ENCODE peak calls at places on chromosomes 1 and 21, in eight cellular contexts. T is GM23338, C is hepatocyte, Y is PC-3, X is HCT116, W is MM.1S, B is OCI-LY7, F is PC-9. U is an unnamed sample. For H3K9me2, the result is how much of the 10 kb centered on the place peaks cover.

GRCh38 chr1:61606448-61607312 is 118.3 kb downstream of the TM2D1 start:
- DNase-seq in T (no peak), C (no peak), Y (peak), X (no peak), W (no peak), B (no peak), F (no peak), U (no peak)

GRCh38 chr1:162383091-162383490 is 1.6 kb downstream of the C1orf226 start:
- DNase-seq in T (no peak), C (no peak), Y (no peak), X (no peak), W (no peak), B (no peak), F (no peak), U (no peak)

GRCh38 chr1:42926235-42926869 is 32.3 kb downstream of the SLC2A1 start:
- DNase-seq in T (no peak), C (no peak), Y (no peak), X (no peak), W (no peak), B (no peak), F (no peak), U (no peak)

GRCh38 chr1:37484325-37485051 is 10.1 kb downstream of the ZC3H12A start:
- DNase-seq in T (no peak), C (no peak), Y (peak), X (no peak), W (no peak), B (no peak), F (peak), U (no peak)

GRCh38 chr1:158121604-158122254 is 59.0 kb upstream of the CD1D start:
- DNase-seq in T (peak), C (peak), Y (peak), X (peak), W (peak), B (peak), F (peak), U (peak)

GRCh38 chr1:38772953-38773352 is 86.6 kb downstream of the RRAGC start:
- DNase-seq in T (no peak), C (no peak), Y (no peak), X (no peak), W (no peak), B (no peak), F (no peak), U (no peak)

GRCh38 chr1:151368745-151369610 is 3.5 kb downstream of the SELENBP1 start:
- DNase-seq in T (no peak), C (no peak), Y (no peak), X (no peak), W (no peak), B (no peak), F (no peak), U (no peak)

GRCh38 chr1:109790329-109790728 is 26.6 kb upstream of the EPS8L3 start:
- DNase-seq in T (no peak), C (no peak), Y (no peak), X (no peak), W (no peak), B (no peak), F (no peak), U (no peak)

GRCh38 chr1:246476771-246477170 is 30.3 kb downstream of the SMYD3 start:
- DNase-seq in T (no peak), C (no peak), Y (no peak), X (no peak), W (no peak), B (no peak), F (no peak), U (no peak)

GRCh38 chr1:1665815-1666251 is 7.0 kb upstream of the CDK11B start:
- DNase-seq in T (peak), C (no peak), Y (no peak), X (no peak), W (no peak), B (peak), F (no peak), U (peak)

GRCh38 chr21:16420086-16420724 is 690.4 kb downstream of the USP25 start:
- DNase-seq in T (no peak), C (peak), Y (no peak), X (no peak), W (no peak), B (no peak), F (peak), U (peak)

GRCh38 chr1:233025566-233025965 is 75.2 kb downstream of the NTPCR start:
- DNase-seq in T (peak), C (no peak), Y (peak), X (no peak), W (no peak), B (no peak), F (peak), U (no peak)

GRCh38 chr1:166350490-166350889 is 183.7 kb upstream of the FAM78B start:
- DNase-seq in T (peak), C (no peak), Y (no peak), X (no peak), W (no peak), B (no peak), F (no peak), U (peak)

GRCh38 chr1:40344597-40344996 is 27.5 kb upstream of the COL9A2 start:
- DNase-seq in T (peak), C (peak), Y (no peak), X (no peak), W (no peak), B (peak), F (no peak), U (peak)

GRCh38 chr1:89005286-89006151 is 13.1 kb upstream of the KYAT3 start:
- DNase-seq in T (no peak), C (no peak), Y (no peak), X (no peak), W (no peak), B (no peak), F (peak), U (no peak)

GRCh38 chr1:220012259-220012658 is 34.0 kb downstream of the EPRS1 start:
- DNase-seq in T (no peak), C (no peak), Y (peak), X (no peak), W (peak), B (peak), F (no peak), U (no peak)
- TF ChIP-seq CTCF in T (no peak), C (no peak), Y (peak), X (peak), W (peak), B (peak), F (no peak), U (peak)

GRCh38 chr1:93180723-93181613 is at the start of gene CCDC18:
- DNase-seq in T (peak), C (no peak), Y (peak), X (peak), W (peak), B (peak), F (peak), U (peak)

GRCh38 chr1:93190432-93190831 is 9.9 kb downstream of the CCDC18 start:
- DNase-seq in T (no peak), C (no peak), Y (no peak), X (no peak), W (no peak), B (no peak), F (no peak), U (no peak)

DNA sequence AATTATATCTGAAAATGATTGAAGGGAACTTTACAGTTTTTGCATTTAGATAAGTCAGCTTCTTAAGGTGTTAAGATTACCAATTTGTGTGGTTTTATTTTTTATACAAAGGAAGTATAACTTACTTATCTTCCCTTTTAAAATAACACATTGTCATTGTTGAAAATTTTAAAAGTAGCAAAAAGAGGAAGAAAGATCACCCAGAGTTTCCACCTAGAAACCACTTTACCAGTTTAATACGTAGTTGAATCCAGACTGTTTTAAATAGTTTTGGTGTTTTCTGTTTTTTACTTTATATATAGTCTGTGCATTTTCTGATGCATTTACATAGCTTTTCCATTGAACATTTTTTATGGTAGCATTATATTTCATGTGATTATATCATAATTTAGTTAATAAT is 6.1 kb downstream of the CCDC18 start:
- DNase-seq in T (no peak), C (no peak), Y (no peak), X (no peak), W (no peak), B (no peak), F (no peak), U (no peak)
- H3K9me2 ChIP-seq in T (under half), C (under half), Y (under half), X (under half), W (under half), B (under half), F (under half), U (under half)

DNA sequence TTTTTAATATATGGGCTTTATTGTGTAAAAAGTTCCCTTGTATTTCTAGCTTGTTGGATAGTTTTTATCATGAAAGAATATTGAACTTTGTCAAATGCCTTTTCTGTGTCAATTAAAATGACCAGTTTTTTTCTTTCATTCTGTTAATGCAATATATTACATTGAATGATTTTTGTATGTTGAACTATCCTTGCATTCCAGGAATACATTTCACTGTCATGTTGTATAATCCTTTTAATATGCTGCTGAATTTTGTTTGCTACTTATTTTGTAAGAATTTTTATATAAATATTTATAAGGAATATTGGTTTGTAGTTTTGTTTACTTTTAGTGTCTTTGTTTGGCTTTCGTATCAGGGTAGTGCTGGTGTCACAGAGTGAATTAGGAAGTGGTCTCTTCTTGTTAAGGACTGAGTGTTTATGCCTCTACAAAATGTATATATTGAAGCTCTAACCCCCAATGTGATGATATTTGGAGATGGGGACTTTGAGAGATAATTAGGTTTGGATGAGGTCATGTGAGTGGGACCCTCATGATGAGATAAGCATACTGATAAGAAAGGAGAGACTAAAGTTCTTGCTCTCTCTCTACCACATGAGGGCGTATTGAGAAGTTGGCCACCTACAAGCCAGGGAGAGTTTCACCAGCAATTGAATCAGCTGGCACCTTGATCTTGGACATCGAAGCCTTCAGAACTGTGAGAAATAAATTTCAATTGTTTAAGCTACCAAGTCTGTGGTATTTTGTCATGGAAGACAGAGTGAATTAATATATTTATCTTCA is 12.0 kb upstream of the SLAMF6 start:
- DNase-seq in T (peak), C (no peak), Y (no peak), X (no peak), W (no peak), B (peak), F (no peak), U (no peak)
- TF ChIP-seq CTCF in T (peak), C (no peak), Y (peak), X (peak), W (peak), B (peak), F (no peak), U (no peak)

GRCh38 chr1:26731233-26731902 is 35.6 kb downstream of the ARID1A start:
- DNase-seq in T (no peak), C (no peak), Y (no peak), X (no peak), W (no peak), B (no peak), F (no peak), U (no peak)
- H3K9me2 ChIP-seq in T (under half), C (under half), Y (under half), X (under half), W (under half), B (under half), F (under half), U (under half)